ENCODE peak calls at places on chromosomes 12 and 14, in seven cellular contexts. One of them, this sample, is unnamed. For H3K27me3, the result is how much of the 10 kb centered on the place peaks cover.

GRCh38 chr14:73238262-73238852 is 1.1 kb downstream of the PAPLN start:
- DNase-seq in small intestine: peak
- DNase-seq in right cardiac atrium: no peak
- DNase-seq in kidney epithelial cell: peak
- DNase-seq in RWPE2: peak
- DNase-seq in neural progenitor cell: peak
- DNase-seq in tibial artery: peak
- DNase-seq in this sample: no peak

GRCh38 chr14:78007160-78007559 is 163.0 kb upstream of the NRXN3 start:
- DNase-seq in small intestine: no peak
- DNase-seq in right cardiac atrium: no peak
- DNase-seq in kidney epithelial cell: no peak
- DNase-seq in RWPE2: no peak
- DNase-seq in neural progenitor cell: no peak
- DNase-seq in tibial artery: no peak
- DNase-seq in this sample: no peak

GRCh38 chr14:102215071-102215470 is 75.4 kb downstream of the WDR20 start:
- DNase-seq in small intestine: no peak
- DNase-seq in right cardiac atrium: peak
- DNase-seq in kidney epithelial cell: peak
- DNase-seq in RWPE2: no peak
- DNase-seq in neural progenitor cell: no peak
- DNase-seq in tibial artery: peak
- DNase-seq in this sample: no peak

GRCh38 chr12:118033902-118034301 is 17.4 kb downstream of the RFC5 start:
- DNase-seq in small intestine: no peak
- DNase-seq in right cardiac atrium: no peak
- DNase-seq in kidney epithelial cell: no peak
- DNase-seq in RWPE2: no peak
- DNase-seq in neural progenitor cell: no peak
- DNase-seq in tibial artery: no peak
- DNase-seq in this sample: no peak

GRCh38 chr14:75340921-75341320 is 62.3 kb downstream of the FOS start:
- DNase-seq in small intestine: no peak
- DNase-seq in right cardiac atrium: peak
- DNase-seq in kidney epithelial cell: no peak
- DNase-seq in RWPE2: no peak
- DNase-seq in neural progenitor cell: no peak
- DNase-seq in tibial artery: peak
- DNase-seq in this sample: peak

GRCh38 chr14:103801459-103801858 is 45.9 kb downstream of the PPP1R13B start:
- DNase-seq in small intestine: peak
- DNase-seq in right cardiac atrium: no peak
- DNase-seq in kidney epithelial cell: peak
- DNase-seq in RWPE2: no peak
- DNase-seq in neural progenitor cell: no peak
- DNase-seq in tibial artery: no peak
- DNase-seq in this sample: no peak

GRCh38 chr12:39931857-39932256 is 174.0 kb downstream of the SLC2A13 start:
- DNase-seq in small intestine: no peak
- DNase-seq in right cardiac atrium: no peak
- DNase-seq in kidney epithelial cell: no peak
- DNase-seq in RWPE2: no peak
- DNase-seq in neural progenitor cell: no peak
- DNase-seq in tibial artery: no peak
- DNase-seq in this sample: no peak

GRCh38 chr12:52215587-52216031 is 17.4 kb upstream of the KRT7 start:
- DNase-seq in small intestine: no peak
- DNase-seq in right cardiac atrium: no peak
- DNase-seq in kidney epithelial cell: peak
- DNase-seq in RWPE2: peak
- DNase-seq in neural progenitor cell: no peak
- DNase-seq in tibial artery: peak
- DNase-seq in this sample: peak

GRCh38 chr12:108333898-108334699 is 5.0 kb downstream of the CMKLR1 start:
- DNase-seq in small intestine: no peak
- DNase-seq in right cardiac atrium: no peak
- DNase-seq in kidney epithelial cell: no peak
- DNase-seq in RWPE2: peak
- DNase-seq in neural progenitor cell: no peak
- DNase-seq in tibial artery: no peak
- DNase-seq in this sample: no peak

GRCh38 chr12:114672817-114673168 is 11.2 kb downstream of the TBX3 start:
- DNase-seq in small intestine: no peak
- DNase-seq in right cardiac atrium: no peak
- DNase-seq in kidney epithelial cell: no peak
- DNase-seq in RWPE2: peak
- DNase-seq in neural progenitor cell: no peak
- DNase-seq in tibial artery: no peak
- DNase-seq in this sample: no peak
- H3K27me3 ChIP-seq in small intestine: under half
- H3K27me3 ChIP-seq in right cardiac atrium: under half
- H3K27me3 ChIP-seq in kidney epithelial cell: under half
- H3K27me3 ChIP-seq in RWPE2: under half
- H3K27me3 ChIP-seq in neural progenitor cell: half or more
- H3K27me3 ChIP-seq in tibial artery: under half
- H3K27me3 ChIP-seq in this sample: under half

DNA sequence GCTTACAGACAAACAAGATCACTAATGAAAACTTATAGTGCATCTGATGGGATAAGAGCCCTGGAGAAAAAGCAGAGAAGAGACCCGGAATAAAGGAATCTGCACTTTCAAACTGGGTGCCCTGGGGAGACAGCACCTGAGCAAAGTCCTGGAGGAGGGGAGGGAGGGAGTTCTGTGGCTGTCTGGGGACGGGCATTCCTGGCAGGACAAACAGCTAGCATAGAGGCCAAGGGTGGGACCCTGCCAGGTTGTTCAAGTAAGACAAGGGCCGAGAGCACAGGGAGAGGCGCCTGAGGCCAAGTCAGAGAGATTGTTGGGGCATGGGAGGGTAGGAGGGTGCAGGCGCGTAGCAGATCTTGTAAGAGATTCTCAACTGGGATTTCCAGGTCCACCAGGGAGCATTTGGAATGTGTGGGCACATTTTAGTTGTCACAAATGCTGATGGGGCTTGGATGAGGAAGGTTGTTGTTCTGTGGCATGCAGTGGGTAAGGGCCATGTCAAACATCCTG is 14.2 kb downstream of the IQSEC3 start:
- DNase-seq in small intestine: no peak
- DNase-seq in right cardiac atrium: no peak
- DNase-seq in kidney epithelial cell: no peak
- DNase-seq in RWPE2: no peak
- DNase-seq in neural progenitor cell: no peak
- DNase-seq in tibial artery: no peak
- DNase-seq in this sample: no peak
- H3K27me3 ChIP-seq in small intestine: under half
- H3K27me3 ChIP-seq in right cardiac atrium: under half
- H3K27me3 ChIP-seq in kidney epithelial cell: under half
- H3K27me3 ChIP-seq in RWPE2: half or more
- H3K27me3 ChIP-seq in neural progenitor cell: half or more
- H3K27me3 ChIP-seq in tibial artery: half or more
- H3K27me3 ChIP-seq in this sample: under half

DNA sequence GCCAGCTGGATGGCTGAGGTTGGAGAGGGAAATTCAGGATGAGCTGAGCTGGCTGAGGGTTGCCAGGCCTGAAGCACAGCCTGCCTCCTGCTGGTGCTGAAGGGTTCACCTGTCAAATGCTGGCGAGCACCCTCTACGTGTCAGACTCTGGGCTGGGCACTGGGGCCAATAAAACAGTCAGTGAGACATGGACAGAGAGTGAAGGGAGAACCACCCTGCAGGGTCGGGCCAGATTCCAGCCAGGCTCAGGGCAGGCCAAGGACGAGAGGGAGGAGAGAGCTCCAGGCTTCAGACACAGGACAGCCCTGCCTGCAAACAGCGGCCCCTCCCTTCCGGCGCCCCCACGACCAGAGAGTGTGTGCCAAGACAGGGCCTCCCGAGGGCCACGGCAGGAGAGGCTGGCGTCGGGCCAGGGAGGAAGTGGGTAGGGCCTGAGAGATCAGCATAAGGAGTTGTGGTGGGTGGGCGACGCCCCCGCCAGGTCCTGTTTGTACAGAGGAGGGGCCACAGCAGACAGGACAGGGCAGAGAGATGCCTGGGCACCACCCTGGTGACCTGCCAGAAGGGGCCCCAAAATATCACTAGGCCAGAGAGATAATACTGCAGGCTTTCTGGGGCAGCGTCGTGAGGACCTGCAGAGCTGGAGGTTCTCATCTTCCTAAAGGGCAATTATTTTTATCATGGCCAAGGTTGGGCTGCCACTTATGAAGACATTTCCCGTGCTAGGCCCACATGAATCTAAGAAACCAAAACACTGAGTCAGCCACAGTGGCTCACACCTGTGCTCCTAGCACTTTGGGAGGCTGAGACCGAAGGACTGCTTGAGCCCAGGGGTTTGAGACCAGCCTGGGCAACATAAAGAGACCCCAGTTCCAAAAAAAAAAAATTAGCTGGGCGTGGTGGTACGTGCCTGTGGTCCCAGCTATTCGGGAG is 73.1 kb upstream of the GPR68 start:
- DNase-seq in small intestine: peak
- DNase-seq in right cardiac atrium: peak
- DNase-seq in kidney epithelial cell: no peak
- DNase-seq in RWPE2: no peak
- DNase-seq in neural progenitor cell: no peak
- DNase-seq in tibial artery: peak
- DNase-seq in this sample: peak
- H3K27me3 ChIP-seq in small intestine: under half
- H3K27me3 ChIP-seq in right cardiac atrium: under half
- H3K27me3 ChIP-seq in kidney epithelial cell: under half
- H3K27me3 ChIP-seq in RWPE2: under half
- H3K27me3 ChIP-seq in neural progenitor cell: under half
- H3K27me3 ChIP-seq in tibial artery: under half
- H3K27me3 ChIP-seq in this sample: under half

GRCh38 chr14:47674546-47675238 is 713 bp downstream of the MDGA2 start:
- DNase-seq in small intestine: no peak
- DNase-seq in right cardiac atrium: no peak
- DNase-seq in kidney epithelial cell: no peak
- DNase-seq in RWPE2: no peak
- DNase-seq in neural progenitor cell: peak
- DNase-seq in tibial artery: no peak
- DNase-seq in this sample: no peak
- H3K27me3 ChIP-seq in small intestine: under half
- H3K27me3 ChIP-seq in right cardiac atrium: under half
- H3K27me3 ChIP-seq in kidney epithelial cell: under half
- H3K27me3 ChIP-seq in RWPE2: half or more
- H3K27me3 ChIP-seq in neural progenitor cell: half or more
- H3K27me3 ChIP-seq in tibial artery: half or more
- H3K27me3 ChIP-seq in this sample: half or more

GRCh38 chr14:105333613-105334364 is 19.2 kb downstream of the PACS2 start:
- DNase-seq in small intestine: no peak
- DNase-seq in right cardiac atrium: peak
- DNase-seq in kidney epithelial cell: no peak
- DNase-seq in RWPE2: peak
- DNase-seq in neural progenitor cell: no peak
- DNase-seq in tibial artery: no peak
- DNase-seq in this sample: no peak
- H3K27me3 ChIP-seq in small intestine: under half
- H3K27me3 ChIP-seq in right cardiac atrium: under half
- H3K27me3 ChIP-seq in kidney epithelial cell: under half
- H3K27me3 ChIP-seq in RWPE2: under half
- H3K27me3 ChIP-seq in neural progenitor cell: under half
- H3K27me3 ChIP-seq in tibial artery: under half
- H3K27me3 ChIP-seq in this sample: under half

GRCh38 chr12:130156652-130157275 is 5.5 kb upstream of the FZD10 start:
- DNase-seq in small intestine: no peak
- DNase-seq in right cardiac atrium: no peak
- DNase-seq in kidney epithelial cell: no peak
- DNase-seq in RWPE2: no peak
- DNase-seq in neural progenitor cell: no peak
- DNase-seq in tibial artery: no peak
- DNase-seq in this sample: no peak

GRCh38 chr12:130154276-130154675 is 8.0 kb upstream of the FZD10 start:
- DNase-seq in small intestine: no peak
- DNase-seq in right cardiac atrium: no peak
- DNase-seq in kidney epithelial cell: no peak
- DNase-seq in RWPE2: no peak
- DNase-seq in neural progenitor cell: no peak
- DNase-seq in tibial artery: no peak
- DNase-seq in this sample: no peak

GRCh38 chr12:130153803-130154202 is 8.5 kb upstream of the FZD10 start:
- DNase-seq in small intestine: no peak
- DNase-seq in right cardiac atrium: no peak
- DNase-seq in kidney epithelial cell: no peak
- DNase-seq in RWPE2: no peak
- DNase-seq in neural progenitor cell: no peak
- DNase-seq in tibial artery: no peak
- DNase-seq in this sample: no peak

GRCh38 chr12:130157998-130158774 is 4.1 kb upstream of the FZD10 start:
- DNase-seq in small intestine: no peak
- DNase-seq in right cardiac atrium: no peak
- DNase-seq in kidney epithelial cell: no peak
- DNase-seq in RWPE2: no peak
- DNase-seq in neural progenitor cell: peak
- DNase-seq in tibial artery: no peak
- DNase-seq in this sample: no peak

GRCh38 chr12:130155416-130156073 is 6.7 kb upstream of the FZD10 start:
- DNase-seq in small intestine: no peak
- DNase-seq in right cardiac atrium: no peak
- DNase-seq in kidney epithelial cell: peak
- DNase-seq in RWPE2: no peak
- DNase-seq in neural progenitor cell: no peak
- DNase-seq in tibial artery: no peak
- DNase-seq in this sample: no peak
- H3K27me3 ChIP-seq in small intestine: under half
- H3K27me3 ChIP-seq in right cardiac atrium: under half
- H3K27me3 ChIP-seq in kidney epithelial cell: under half
- H3K27me3 ChIP-seq in RWPE2: under half
- H3K27me3 ChIP-seq in neural progenitor cell: half or more
- H3K27me3 ChIP-seq in tibial artery: under half
- H3K27me3 ChIP-seq in this sample: under half

GRCh38 chr12:57723630-57723962 is 14.9 kb downstream of the AGAP2 start:
- DNase-seq in small intestine: no peak
- DNase-seq in right cardiac atrium: no peak
- DNase-seq in kidney epithelial cell: no peak
- DNase-seq in RWPE2: no peak
- DNase-seq in neural progenitor cell: no peak
- DNase-seq in tibial artery: no peak
- DNase-seq in this sample: no peak
- H3K27me3 ChIP-seq in small intestine: under half
- H3K27me3 ChIP-seq in right cardiac atrium: under half
- H3K27me3 ChIP-seq in kidney epithelial cell: under half
- H3K27me3 ChIP-seq in RWPE2: under half
- H3K27me3 ChIP-seq in neural progenitor cell: half or more
- H3K27me3 ChIP-seq in tibial artery: under half
- H3K27me3 ChIP-seq in this sample: under half

GRCh38 chr14:39160494-39160893 is 9.6 kb downstream of the TRAPPC6B start:
- DNase-seq in small intestine: no peak
- DNase-seq in right cardiac atrium: no peak
- DNase-seq in kidney epithelial cell: no peak
- DNase-seq in RWPE2: no peak
- DNase-seq in neural progenitor cell: no peak
- DNase-seq in tibial artery: no peak
- DNase-seq in this sample: no peak
- H3K27me3 ChIP-seq in small intestine: under half
- H3K27me3 ChIP-seq in right cardiac atrium: under half
- H3K27me3 ChIP-seq in kidney epithelial cell: under half
- H3K27me3 ChIP-seq in RWPE2: under half
- H3K27me3 ChIP-seq in neural progenitor cell: under half
- H3K27me3 ChIP-seq in tibial artery: under half
- H3K27me3 ChIP-seq in this sample: under half